ENCODE peak calls at places on chromosomes 16 and 17, in ten cellular contexts. L, W, E, O, S, P, M, V, D and B are unnamed samples.

GRCh38 chr17:27906238-27906603 is 13.1 kb upstream of the LYRM9 start:
- DNase-seq in L (no peak), W (no peak), E (no peak), O (no peak), S (no peak), P (no peak), M (no peak), V (no peak), D (no peak), B (no peak)

GRCh38 chr17:76905836-76906235 is 37.6 kb downstream of the MGAT5B start:
- DNase-seq in L (no peak), W (no peak), E (no peak), O (no peak), S (no peak), P (no peak), M (no peak), V (peak; percentile 57), D (no peak), B (no peak)

GRCh38 chr17:34869636-34870035 is 91.6 kb downstream of the CCT6B start:
- DNase-seq in L (no peak), W (no peak), E (no peak), O (no peak), S (no peak), P (no peak), M (no peak), V (no peak), D (no peak), B (no peak)

GRCh38 chr16:4507588-4508345 is 30.8 kb downstream of the CDIP1 start:
- DNase-seq in L (no peak), W (no peak), E (no peak), O (no peak), S (no peak), P (no peak), M (peak; percentile 17), V (no peak), D (no peak), B (no peak)

GRCh38 chr16:74874912-74875311 is 100.3 kb upstream of the FA2H start:
- DNase-seq in L (no peak), W (peak; percentile 26), E (no peak), O (no peak), S (no peak), P (peak; percentile 1), M (no peak), V (peak; percentile 69), D (no peak), B (no peak)

GRCh38 chr17:1695365-1695764 is 10.7 kb upstream of the PRPF8 start:
- DNase-seq in L (no peak), W (no peak), E (no peak), O (no peak), S (no peak), P (no peak), M (peak; percentile 65), V (no peak), D (no peak), B (no peak)

GRCh38 chr16:6643083-6643686 is 689.5 kb upstream of the RBFOX1 start:
- DNase-seq in L (peak; percentile 27), W (no peak), E (no peak), O (peak; percentile 2), S (peak; percentile 59), P (peak; percentile 8), M (no peak), V (no peak), D (peak; percentile 57), B (peak; percentile 8)

GRCh38 chr17:36773039-36773438 is 164.2 kb upstream of the LHX1 start:
- DNase-seq in L (no peak), W (no peak), E (no peak), O (no peak), S (no peak), P (no peak), M (no peak), V (no peak), D (no peak), B (no peak)

GRCh38 chr16:81601008-81601428 is 156.4 kb downstream of the CMIP start:
- DNase-seq in L (peak; percentile 71), W (no peak), E (no peak), O (peak; percentile 62), S (peak; percentile 69), P (no peak), M (peak; percentile 92), V (no peak), D (peak; percentile 81), B (no peak)

GRCh38 chr16:58551496-58551895 is 36.2 kb downstream of the SETD6 start:
- DNase-seq in L (no peak), W (peak; percentile 62), E (no peak), O (no peak), S (no peak), P (no peak), M (no peak), V (peak; percentile 67), D (peak; percentile 22), B (no peak)

GRCh38 chr17:74446551-74447500 is 14.9 kb downstream of the GPRC5C start:
- DNase-seq in L (peak; percentile 34), W (peak; percentile 79), E (no peak), O (no peak), S (no peak), P (no peak), M (peak; percentile 76), V (peak; percentile 90), D (peak; percentile 16), B (no peak)

GRCh38 chr17:46818319-46818928 is at the start of gene WNT3:
- DNase-seq in L (no peak), W (no peak), E (no peak), O (no peak), S (no peak), P (no peak), M (peak; percentile 91), V (peak; percentile 60), D (no peak), B (no peak)

GRCh38 chr17:2940352-2940751 is 123.1 kb downstream of the OR1D5 start:
- DNase-seq in L (no peak), W (peak; percentile 50), E (no peak), O (no peak), S (no peak), P (no peak), M (peak; percentile 88), V (peak; percentile 88), D (peak; percentile 24), B (no peak)

GRCh38 chr16:3317315-3317999 is 12.2 kb downstream of the ZNF75A start:
- DNase-seq in L (no peak), W (no peak), E (no peak), O (no peak), S (peak; percentile 51), P (no peak), M (no peak), V (no peak), D (peak; percentile 10), B (no peak)

GRCh38 chr16:3306078-3306477 is 781 bp downstream of the ZNF75A start:
- DNase-seq in L (no peak), W (no peak), E (no peak), O (no peak), S (no peak), P (no peak), M (no peak), V (no peak), D (no peak), B (no peak)

GRCh38 chr16:3311496-3311895 is 6.2 kb downstream of the ZNF75A start:
- DNase-seq in L (no peak), W (no peak), E (no peak), O (no peak), S (no peak), P (no peak), M (no peak), V (no peak), D (no peak), B (no peak)
- H3K9me3 ChIP-seq in L (peaks cover 55% of the 10 kb centered on the region), W (peaks cover 6% of the 10 kb centered on the region), E (peaks cover 49% of the 10 kb centered on the region), O (peaks cover 98% of the 10 kb centered on the region), S (peaks cover 4% of the 10 kb centered on the region), P (peaks cover 52% of the 10 kb centered on the region), M (peaks cover 24% of the 10 kb centered on the region), V (peaks cover 17% of the 10 kb centered on the region), D (peaks cover 13% of the 10 kb centered on the region), B (peaks cover 41% of the 10 kb centered on the region)

GRCh38 chr17:5184284-5184683 is 7.4 kb downstream of the ZNF594 start:
- DNase-seq in L (no peak), W (no peak), E (peak; percentile 13), O (no peak), S (no peak), P (peak; percentile 24), M (no peak), V (no peak), D (no peak), B (no peak)
- H3K9me3 ChIP-seq in L (peaks cover 99% of the 10 kb centered on the region), W (peaks cover 25% of the 10 kb centered on the region), E (peaks cover 56% of the 10 kb centered on the region), O (peaks cover 98% of the 10 kb centered on the region), S (peaks cover 6% of the 10 kb centered on the region), P (peaks cover 69% of the 10 kb centered on the region), M (peaks cover 58% of the 10 kb centered on the region), V (peaks cover 24% of the 10 kb centered on the region), D (peaks cover 17% of the 10 kb centered on the region), B (peaks cover 35% of the 10 kb centered on the region)

GRCh38 chr17:82940226-82941020 is 100.6 kb upstream of the ZNF750 start:
- DNase-seq in L (no peak), W (peak; percentile 13), E (no peak), O (no peak), S (no peak), P (no peak), M (peak; percentile 78), V (peak; percentile 28), D (no peak), B (no peak)

GRCh38 chr17:82943339-82943738 is 103.5 kb upstream of the ZNF750 start:
- DNase-seq in L (no peak), W (no peak), E (no peak), O (no peak), S (no peak), P (no peak), M (peak; percentile 73), V (peak; percentile 22), D (no peak), B (no peak)

GRCh38 chr17:82941021-82942001 is 101.5 kb upstream of the ZNF750 start:
- DNase-seq in L (no peak), W (peak; percentile 13), E (no peak), O (no peak), S (no peak), P (no peak), M (peak; percentile 90), V (peak; percentile 46), D (no peak), B (no peak)

GRCh38 chr17:82943751-82944150 is 103.9 kb upstream of the ZNF750 start:
- DNase-seq in L (no peak), W (no peak), E (no peak), O (no peak), S (no peak), P (no peak), M (peak; percentile 69), V (peak; percentile 16), D (no peak), B (no peak)

GRCh38 chr17:82942166-82943130 is 102.6 kb upstream of the ZNF750 start:
- DNase-seq in L (peak; percentile 4), W (peak; percentile 9), E (no peak), O (no peak), S (no peak), P (no peak), M (peak; percentile 80), V (peak; percentile 31), D (no peak), B (no peak)
- H3K9me3 ChIP-seq in L (peaks cover 21% of the 10 kb centered on the region), W (no peaks in the 10 kb centered on the region), E (peaks cover 13% of the 10 kb centered on the region), O (peaks cover 45% of the 10 kb centered on the region), S (no peaks in the 10 kb centered on the region), P (peaks cover 13% of the 10 kb centered on the region), M (peaks cover 10% of the 10 kb centered on the region), V (peaks cover 3% of the 10 kb centered on the region), D (no peaks in the 10 kb centered on the region), B (peaks cover 11% of the 10 kb centered on the region)

DNA sequence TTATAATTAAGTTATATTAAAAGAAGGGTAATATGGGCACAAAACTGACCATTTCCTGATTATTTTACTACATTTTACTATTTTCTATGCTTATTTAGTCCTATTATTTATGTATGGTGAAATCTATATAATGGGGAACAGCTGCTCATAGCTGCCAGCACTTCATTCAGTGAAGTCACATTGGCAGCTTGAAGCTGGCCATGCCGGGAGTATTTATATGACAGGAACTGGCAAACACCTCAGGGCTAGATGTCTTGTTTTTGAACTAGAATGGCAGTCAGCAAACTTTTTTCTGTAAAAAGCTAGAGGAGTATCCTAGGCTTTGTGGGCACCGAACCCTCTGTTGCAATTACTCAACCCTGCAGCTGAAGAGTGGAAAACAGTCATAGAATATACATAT is 104.1 kb downstream of the CDH13 start:
- DNase-seq in L (no peak), W (no peak), E (no peak), O (no peak), S (peak; percentile 69), P (no peak), M (no peak), V (no peak), D (no peak), B (no peak)
- H3K9me3 ChIP-seq in L (no peaks in the 10 kb centered on the region), W (no peaks in the 10 kb centered on the region), E (no peaks in the 10 kb centered on the region), O (no peaks in the 10 kb centered on the region), S (no peaks in the 10 kb centered on the region), P (no peaks in the 10 kb centered on the region), M (no peaks in the 10 kb centered on the region), V (no peaks in the 10 kb centered on the region), D (no peaks in the 10 kb centered on the region), B (no peaks in the 10 kb centered on the region)